ENCODE peak calls at places on chromosomes 5 and 9, in five cellular contexts. I, U, Q, A and Z are unnamed samples.

GRCh38 chr5:79070002-79070567 is 518 bp downstream of the BHMT2 start:
- DNase-seq in A (no peak), U (peak; percentile 48), I (no peak), Q (no peak), Z (no peak)

GRCh38 chr9:98770717-98771116 is 25.6 kb downstream of the ANKS6 start:
- DNase-seq in I (no peak), A (no peak), U (no peak), Q (no peak), Z (no peak)

GRCh38 chr9:107929439-107929838 is 439.9 kb upstream of the KLF4 start:
- DNase-seq in A (peak; percentile 70), Q (no peak), I (no peak), U (peak; percentile 79), Z (no peak)

GRCh38 chr5:142685418-142686209 is at the start of gene FGF1:
- DNase-seq in Q (no peak), A (no peak), U (peak; percentile 44), I (no peak), Z (no peak)

GRCh38 chr5:132500931-132501628 is 10.5 kb upstream of the IRF1 start:
- DNase-seq in I (peak; percentile 56), Q (peak; percentile 76), U (peak; percentile 59), A (peak; percentile 66), Z (peak; percentile 68)

GRCh38 chr5:133509742-133510079 is 102.6 kb downstream of the FSTL4 start:
- DNase-seq in Q (no peak), I (no peak), A (no peak), U (no peak), Z (no peak)

GRCh38 chr5:133824661-133825254 is 143.7 kb downstream of the C5orf15 start:
- DNase-seq in A (no peak), Q (no peak), U (no peak), I (no peak), Z (no peak)

GRCh38 chr5:111984044-111984443 is 227.1 kb upstream of the NREP start:
- DNase-seq in A (no peak), U (peak; percentile 94), I (peak; percentile 85), Q (no peak), Z (no peak)

GRCh38 chr5:39870137-39870536 is 445.4 kb upstream of the DAB2 start:
- DNase-seq in A (no peak), U (no peak), I (no peak), Q (no peak), Z (no peak)

GRCh38 chr9:73038089-73038509 is 85.2 kb upstream of the ALDH1A1 start:
- DNase-seq in U (no peak), Q (no peak), A (no peak), I (no peak), Z (no peak)

GRCh38 chr9:69180670-69181069 is 6.6 kb downstream of the TJP2 start:
- DNase-seq in U (peak; percentile 91), I (peak; percentile 93), Q (no peak), A (peak; percentile 53), Z (no peak)

GRCh38 chr5:151295801-151296477 is 7.6 kb downstream of the SLC36A3 start:
- DNase-seq in I (peak; percentile 35), A (no peak), U (no peak), Q (no peak), Z (no peak)

GRCh38 chr5:151296974-151297373 is 6.6 kb downstream of the SLC36A3 start:
- DNase-seq in I (peak; percentile 91), A (no peak), U (no peak), Q (no peak), Z (no peak)

GRCh38 chr5:151296478-151296830 is 7.1 kb downstream of the SLC36A3 start:
- DNase-seq in Q (no peak), I (peak; percentile 62), A (no peak), U (no peak), Z (no peak)

GRCh38 chr5:151298465-151298864 is 5.1 kb downstream of the SLC36A3 start:
- DNase-seq in U (peak; percentile 22), A (peak; percentile 31), I (no peak), Q (no peak), Z (no peak)

GRCh38 chr5:151298063-151298462 is 5.5 kb downstream of the SLC36A3 start:
- DNase-seq in I (peak; percentile 78), U (peak; percentile 33), A (peak; percentile 74), Q (peak; percentile 63), Z (no peak)
- TF ChIP-seq CTCF in I (peak; percentile 77), U (peak; percentile 50), A (peak; percentile 37), Q (peak; percentile 75), Z (no peak)

GRCh38 chr9:127162567-127163365 is 40.3 kb upstream of the ANGPTL2 start:
- DNase-seq in U (no peak), Q (no peak), I (no peak), A (no peak), Z (no peak)

GRCh38 chr9:127162046-127162445 is 39.6 kb upstream of the ANGPTL2 start:
- DNase-seq in Q (no peak), A (no peak), U (no peak), I (peak; percentile 2), Z (no peak)

GRCh38 chr9:127159949-127160610 is 37.6 kb upstream of the ANGPTL2 start:
- DNase-seq in Q (peak; percentile 6), U (no peak), A (no peak), I (no peak), Z (no peak)

GRCh38 chr9:127161081-127161621 is 38.7 kb upstream of the ANGPTL2 start:
- DNase-seq in I (no peak), Q (no peak), A (no peak), U (no peak), Z (no peak)

DNA sequence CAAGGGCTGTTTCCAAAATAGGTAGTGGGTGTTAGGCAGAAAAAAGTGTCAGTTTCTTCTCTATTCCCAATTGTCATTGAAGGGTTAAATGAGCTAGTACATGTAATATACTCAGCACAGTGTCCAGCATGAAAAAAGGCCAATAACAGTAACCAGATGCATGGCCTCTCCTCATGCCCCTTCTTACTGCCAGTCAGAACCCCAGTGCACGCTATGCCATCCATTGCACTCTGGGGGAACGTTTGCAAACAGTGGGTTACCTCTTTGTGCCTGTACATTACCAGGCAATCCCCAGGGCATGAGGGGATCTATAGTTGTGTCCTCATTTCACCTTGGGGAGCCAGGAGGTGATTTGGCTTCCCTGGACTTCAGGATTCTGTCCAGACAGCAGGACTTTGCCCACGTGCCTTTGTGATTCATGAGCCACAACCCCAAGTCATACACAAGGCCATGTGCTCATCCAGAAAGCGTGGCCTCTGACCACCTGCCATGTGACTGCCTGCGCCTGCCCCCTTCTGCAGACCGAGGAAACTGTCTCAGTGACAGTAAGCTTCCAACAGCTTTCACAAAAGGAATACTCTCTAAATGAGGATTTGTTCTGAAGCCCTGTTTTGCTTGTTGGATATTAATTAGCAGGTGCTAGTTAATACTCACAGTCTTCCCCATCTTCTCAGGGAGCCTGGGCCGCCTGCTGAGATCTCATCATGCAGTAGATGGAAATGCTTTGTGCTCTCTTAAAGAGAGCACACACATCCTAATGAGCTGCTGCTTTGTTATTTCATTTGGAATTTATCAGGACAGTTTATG is 36.8 kb upstream of the ANGPTL2 start:
- DNase-seq in U (peak; percentile 87), Q (peak; percentile 93), I (no peak), A (peak; percentile 20), Z (no peak)
- TF ChIP-seq CTCF in U (peak; percentile 50), Q (peak; percentile 75), I (no peak), A (no peak), Z (no peak)

DNA sequence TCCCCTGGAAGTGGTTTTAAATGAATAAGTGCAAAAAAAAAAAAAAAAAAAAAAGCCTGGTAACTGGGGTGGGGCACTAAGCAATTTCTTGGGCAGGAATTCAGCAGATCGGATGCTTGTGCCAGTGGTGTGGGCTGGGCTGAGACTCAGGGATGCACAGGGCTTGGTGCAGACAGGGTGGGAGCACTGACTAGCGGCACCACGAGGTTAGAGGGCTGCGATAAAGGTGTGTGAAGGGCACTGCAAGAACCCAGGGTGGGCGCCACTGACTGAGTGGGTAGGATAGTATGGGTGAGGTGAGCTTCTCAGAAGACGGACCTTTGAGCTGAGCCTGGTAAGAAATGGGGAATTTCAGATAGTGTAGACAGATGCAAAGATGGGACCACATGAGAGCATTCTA is 45.5 kb upstream of the CPLX2 start:
- DNase-seq in A (no peak), Q (no peak), I (no peak), U (no peak), Z (no peak)
- TF ChIP-seq CTCF in A (no peak), Q (no peak), I (no peak), U (no peak), Z (no peak)

DNA sequence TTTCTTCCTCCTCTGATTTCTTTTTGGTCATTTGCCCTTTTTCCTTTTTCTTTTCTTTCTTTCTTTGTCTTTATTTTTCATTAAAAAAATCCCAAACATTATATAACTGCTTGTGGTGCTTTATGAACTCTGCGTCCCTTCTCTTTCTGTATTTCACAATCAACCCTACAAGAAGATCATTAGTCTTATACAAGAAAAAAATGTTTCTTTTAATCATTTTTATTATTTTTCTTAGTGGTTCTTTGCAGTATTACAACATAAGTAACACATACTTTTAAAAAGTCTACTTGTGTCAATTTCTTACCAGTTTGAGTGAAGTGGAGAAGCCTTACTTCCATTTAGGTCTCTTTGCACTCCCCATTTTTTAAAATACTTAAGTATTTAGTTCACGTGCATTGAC is 212.7 kb upstream of the SMC2 start:
- DNase-seq in U (no peak), Q (no peak), A (no peak), I (no peak), Z (no peak)
- TF ChIP-seq CTCF in U (no peak), Q (no peak), A (no peak), I (no peak), Z (no peak)

GRCh38 chr9:34591911-34592866 is 2.7 kb upstream of the CNTFR start:
- DNase-seq in A (no peak), U (no peak), I (no peak), Q (no peak), Z (no peak)
- TF ChIP-seq CTCF in A (no peak), U (no peak), I (no peak), Q (no peak), Z (peak; percentile 9)

GRCh38 chr5:37043693-37044092 is 167.1 kb downstream of the NIPBL start:
- DNase-seq in I (peak; percentile 37), A (no peak), U (no peak), Q (no peak), Z (no peak)
- TF ChIP-seq CTCF in I (peak; percentile 46), A (no peak), U (no peak), Q (peak; percentile 5), Z (no peak)

GRCh38 chr9:137175345-137175961 is 3.6 kb upstream of the TMEM210 start:
- DNase-seq in A (no peak), Q (no peak), I (no peak), U (no peak), Z (no peak)
- TF ChIP-seq CTCF in A (no peak), Q (no peak), I (no peak), U (no peak), Z (no peak)